ENCODE peak calls at places on chromosomes 13 and 19, in five cellular contexts. R is H9, X is trophoblast cell, L is neuronal stem cell, T is H1. Y is an unnamed sample.

GRCh38 chr13:43289458-43290255 is 266.3 kb downstream of the DNAJC15 start:
- DNase-seq in R (no peak), X (no peak), L (no peak), T (no peak), Y (no peak)

GRCh38 chr13:28493740-28494536 is 990 bp downstream of the FLT1 start:
- DNase-seq in R (no peak), X (no peak), L (peak; percentile 20), T (peak; percentile 72), Y (peak; percentile 54)

GRCh38 chr13:30762643-30763042 is 27.3 kb downstream of the ALOX5AP start:
- DNase-seq in R (no peak), X (peak; percentile 37), L (no peak), T (no peak), Y (no peak)

GRCh38 chr19:54424660-54425381 is 9.6 kb downstream of the TTYH1 start:
- DNase-seq in R (no peak), X (no peak), L (no peak), T (no peak), Y (no peak)

GRCh38 chr19:1998712-1999708 is 16.5 kb downstream of the BTBD2 start:
- DNase-seq in R (no peak), X (no peak), L (no peak), T (no peak), Y (no peak)

GRCh38 chr13:30338331-30338851 is 31.0 kb upstream of the KATNAL1 start:
- DNase-seq in R (no peak), X (peak; percentile 77), L (no peak), T (no peak), Y (no peak)

GRCh38 chr13:26760835-26761582 is 423 bp upstream of the GPR12 start:
- DNase-seq in R (no peak), X (no peak), L (no peak), T (no peak), Y (no peak)

GRCh38 chr19:16326401-16327130 is 1.9 kb downstream of the KLF2 start:
- DNase-seq in R (peak; percentile 67), X (peak; percentile 20), L (no peak), T (peak; percentile 81), Y (peak; percentile 47)

GRCh38 chr13:38703255-38703654 is 16.4 kb downstream of the FREM2 start:
- DNase-seq in R (no peak), X (no peak), L (no peak), T (no peak), Y (no peak)

GRCh38 chr19:8368136-8368535 is 4.2 kb downstream of the ANGPTL4 start:
- DNase-seq in R (no peak), X (peak; percentile 81), L (no peak), T (no peak), Y (peak; percentile 21)

GRCh38 chr13:40613192-40613818 is 53.1 kb downstream of the FOXO1 start:
- DNase-seq in R (no peak), X (no peak), L (no peak), T (no peak), Y (no peak)

GRCh38 chr13:41462427-41462826 is 5.1 kb downstream of the RGCC start:
- DNase-seq in R (no peak), X (no peak), L (no peak), T (no peak), Y (no peak)

GRCh38 chr19:21569497-21569870 is 64.1 kb downstream of the ZNF429 start:
- DNase-seq in R (no peak), X (peak; percentile 69), L (no peak), T (no peak), Y (no peak)

GRCh38 chr19:51503891-51504290 is 2.3 kb upstream of the SIGLEC12 start:
- DNase-seq in R (no peak), X (no peak), L (no peak), T (no peak), Y (no peak)

GRCh38 chr19:46299004-46299509 is 2.2 kb downstream of the HIF3A start:
- DNase-seq in R (no peak), X (no peak), L (no peak), T (no peak), Y (peak; percentile 92)

GRCh38 chr13:97307882-97308624 is 85.9 kb downstream of the MBNL2 start:
- DNase-seq in R (no peak), X (peak; percentile 74), L (peak; percentile 50), T (no peak), Y (peak; percentile 66)

GRCh38 chr13:93776936-93777335 is 550.3 kb downstream of the GPC6 start:
- DNase-seq in R (no peak), X (peak; percentile 4), L (no peak), T (no peak), Y (no peak)

GRCh38 chr13:19178901-19179593 is 2.6 kb downstream of the TUBA3C start:
- DNase-seq in R (no peak), X (no peak), L (no peak), T (no peak), Y (no peak)

GRCh38 chr19:37926711-37927110 is 19.7 kb downstream of the SIPA1L3 start:
- DNase-seq in R (no peak), X (no peak), L (no peak), T (no peak), Y (no peak)

GRCh38 chr19:15836345-15836594 is 20.8 kb upstream of the OR10H1 start:
- DNase-seq in R (no peak), X (no peak), L (no peak), T (no peak), Y (no peak)

GRCh38 chr19:29771708-29772415 is 39.9 kb upstream of the CCNE1 start:
- DNase-seq in R (peak; percentile 81), X (peak; percentile 62), L (peak; percentile 38), T (peak; percentile 78), Y (peak; percentile 69)

GRCh38 chr13:40974460-40975407 is 44.4 kb downstream of the ELF1 start:
- DNase-seq in R (peak; percentile 35), X (no peak), L (peak; percentile 12), T (no peak), Y (peak; percentile 68)

GRCh38 chr19:14405380-14405757 is 13.8 kb downstream of the DDX39A start:
- DNase-seq in R (peak; percentile 67), X (no peak), L (peak; percentile 52), T (no peak), Y (no peak)

GRCh38 chr19:46491975-46492682 is 3.5 kb downstream of the PNMA8B start:
- DNase-seq in R (no peak), X (no peak), L (no peak), T (no peak), Y (no peak)

GRCh38 chr13:25286969-25287961 is at the start of gene MTMR6:
- DNase-seq in R (peak; percentile 88), X (peak; percentile 90), L (peak; percentile 85), T (peak; percentile 99), Y (peak; percentile 91)

GRCh38 chr19:55134732-55135131 is 14.3 kb downstream of the TNNT1 start:
- DNase-seq in R (no peak), X (no peak), L (no peak), T (no peak), Y (no peak)

GRCh38 chr19:50358483-50359431 is 6.7 kb downstream of the NAPSA start:
- DNase-seq in R (no peak), X (peak; percentile 94), L (no peak), T (no peak), Y (no peak)

GRCh38 chr19:45099465-45100201 is 6.7 kb downstream of the PPP1R37 start:
- DNase-seq in R (no peak), X (no peak), L (no peak), T (no peak), Y (no peak)

GRCh38 chr13:59680429-59681024 is 483.2 kb downstream of the DIAPH3 start:
- DNase-seq in R (no peak), X (peak; percentile 86), L (no peak), T (no peak), Y (peak; percentile 42)

GRCh38 chr13:111899714-111900389 is 167.1 kb upstream of the SOX1 start:
- DNase-seq in R (peak; percentile 17), X (no peak), L (no peak), T (peak; percentile 28), Y (no peak)

GRCh38 chr19:18488403-18488723 is 33.5 kb downstream of the ELL start:
- DNase-seq in R (no peak), X (no peak), L (no peak), T (no peak), Y (no peak)

GRCh38 chr19:756821-757688 is 6.1 kb downstream of the MISP start:
- DNase-seq in R (peak; percentile 19), X (no peak), L (no peak), T (no peak), Y (no peak)
- H4K91ac ChIP-seq in R (no peak overlapping the region), X (no peak overlapping the region), L (no peak overlapping the region), T (no peak overlapping the region), Y (no peak overlapping the region)

GRCh38 chr19:42066075-42066754 is 3.8 kb downstream of the GRIK5 start:
- DNase-seq in R (peak; percentile 68), X (no peak), L (no peak), T (peak; percentile 54), Y (peak; percentile 25)
- H2BK12ac ChIP-seq in R (no peak overlapping the region), X (no peak overlapping the region), L (no peak overlapping the region), T (no peak overlapping the region), Y (no peak overlapping the region)

GRCh38 chr13:46405457-46405856 is 18.4 kb upstream of the RUBCNL start:
- DNase-seq in R (no peak), X (no peak), L (no peak), T (no peak), Y (no peak)

GRCh38 chr13:46402178-46402577 is 15.1 kb upstream of the RUBCNL start:
- DNase-seq in R (no peak), X (no peak), L (no peak), T (no peak), Y (no peak)

GRCh38 chr13:46401432-46401831 is 14.4 kb upstream of the RUBCNL start:
- DNase-seq in R (no peak), X (no peak), L (no peak), T (no peak), Y (no peak)

GRCh38 chr13:46404732-46405097 is 17.7 kb upstream of the RUBCNL start:
- DNase-seq in R (no peak), X (no peak), L (no peak), T (no peak), Y (no peak)

GRCh38 chr13:46403851-46404731 is 17.0 kb upstream of the RUBCNL start:
- DNase-seq in R (no peak), X (no peak), L (no peak), T (no peak), Y (peak; percentile 43)
- H4K91ac ChIP-seq in R (no peak overlapping the region), X (no peak overlapping the region), L (no peak overlapping the region), T (no peak overlapping the region), Y (no peak overlapping the region)

GRCh38 chr19:19592690-19593089 is 25.8 kb downstream of the PBX4 start:
- DNase-seq in R (no peak), X (no peak), L (no peak), T (no peak), Y (no peak)

GRCh38 chr19:19584356-19584755 is 34.1 kb downstream of the PBX4 start:
- DNase-seq in R (no peak), X (no peak), L (no peak), T (no peak), Y (no peak)

GRCh38 chr19:19591133-19591825 is 27.2 kb downstream of the PBX4 start:
- DNase-seq in R (peak; percentile 50), X (peak; percentile 72), L (no peak), T (no peak), Y (peak; percentile 99)

GRCh38 chr19:19588546-19588945 is 29.9 kb downstream of the PBX4 start:
- DNase-seq in R (no peak), X (no peak), L (no peak), T (no peak), Y (no peak)

DNA sequence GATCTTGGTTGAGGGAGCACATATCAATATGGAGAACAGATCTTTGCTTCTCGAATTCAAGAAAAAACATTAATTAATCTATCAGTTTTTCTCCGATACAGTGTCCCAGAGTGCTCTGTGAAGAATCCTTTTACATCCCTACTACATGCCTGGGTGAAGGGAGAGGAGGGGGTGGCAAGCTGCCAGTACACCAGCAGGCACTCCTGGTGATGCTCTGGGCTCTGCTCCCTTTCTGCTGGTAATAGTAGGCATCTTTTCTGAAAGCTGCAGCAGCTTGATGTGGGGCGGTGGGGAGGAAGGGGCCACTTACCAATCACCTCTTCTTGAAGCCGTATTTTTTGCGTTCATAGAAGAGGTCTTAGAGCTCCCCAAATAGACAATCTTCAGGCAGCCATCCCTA is 30.7 kb downstream of the PBX4 start:
- DNase-seq in R (no peak), X (no peak), L (no peak), T (no peak), Y (no peak)
- H2BK12ac ChIP-seq in R (no peak overlapping the region), X (no peak overlapping the region), L (no peak overlapping the region), T (no peak overlapping the region), Y (no peak overlapping the region)

Y was measured in mesenchymal stem cell.